ENCODE peak calls at places on chromosomes 2 and 18, in four cellular contexts. N is WTC11, Y is GM12878, R is HepG2. Q is an unnamed sample.

GRCh38 chr18:9792565-9793226 is 84.6 kb downstream of the RAB31 start:
- DNase-seq in N (peak; percentile 83), Y (no peak), R (peak; percentile 38), Q (peak; percentile 60)

GRCh38 chr18:50619833-50620232 is 59.9 kb downstream of the MAPK4 start:
- DNase-seq in N (no peak), Y (no peak), R (no peak), Q (no peak)

GRCh38 chr18:32771169-32771751 is 1.6 kb downstream of the KLHL14 start:
- DNase-seq in N (peak; percentile 52), Y (no peak), R (peak; percentile 25), Q (no peak)

GRCh38 chr2:120209427-120210233 is 13.6 kb downstream of the TMEM185B start:
- DNase-seq in N (no peak), Y (no peak), R (no peak), Q (no peak)

GRCh38 chr18:6960124-6960523 is 157.5 kb downstream of the LAMA1 start:
- DNase-seq in N (no peak), Y (no peak), R (no peak), Q (no peak)

GRCh38 chr2:40516604-40517003 is 64.7 kb upstream of the SLC8A1 start:
- DNase-seq in N (no peak), Y (no peak), R (no peak), Q (no peak)

GRCh38 chr2:160372585-160372984 is 121.0 kb downstream of the RBMS1 start:
- DNase-seq in N (no peak), Y (no peak), R (no peak), Q (no peak)

GRCh38 chr2:235506291-235506996 is 12.6 kb downstream of the AGAP1 start:
- DNase-seq in N (no peak), Y (no peak), R (no peak), Q (no peak)

GRCh38 chr2:24477229-24477628 is 13.8 kb upstream of the NCOA1 start:
- DNase-seq in N (no peak), Y (no peak), R (no peak), Q (peak; percentile 49)

GRCh38 chr2:168469281-168469988 is 13.4 kb downstream of the CERS6 start:
- DNase-seq in N (no peak), Y (peak; percentile 75), R (no peak), Q (no peak)

GRCh38 chr18:9870431-9871023 is 15.2 kb upstream of the TXNDC2 start:
- DNase-seq in N (no peak), Y (no peak), R (no peak), Q (no peak)

GRCh38 chr2:112582314-112582746 is 2.1 kb upstream of the CHCHD5 start:
- DNase-seq in N (no peak), Y (no peak), R (peak; percentile 60), Q (peak; percentile 72)

GRCh38 chr18:75211721-75212625 is 1.4 kb downstream of the TSHZ1 start:
- DNase-seq in N (peak; percentile 63), Y (no peak), R (peak; percentile 9), Q (peak; percentile 45)

GRCh38 chr18:71028285-71028762 is 739.5 kb downstream of the SOCS6 start:
- DNase-seq in N (no peak), Y (no peak), R (no peak), Q (no peak)

GRCh38 chr18:47983946-47984345 is 53.5 kb upstream of the SMAD2 start:
- DNase-seq in N (no peak), Y (no peak), R (no peak), Q (no peak)

GRCh38 chr2:76599732-76600368 is 889.1 kb upstream of the GCFC2 start:
- DNase-seq in N (peak; percentile 68), Y (peak; percentile 43), R (peak; percentile 93), Q (peak; percentile 74)

GRCh38 chr2:234793211-234793610 is 158.6 kb upstream of the SH3BP4 start:
- DNase-seq in N (no peak), Y (no peak), R (no peak), Q (no peak)

GRCh38 chr2:84424152-84424551 is 34.9 kb downstream of the SUCLG1 start:
- DNase-seq in N (no peak), Y (no peak), R (no peak), Q (peak; percentile 4)

GRCh38 chr18:70490008-70490933 is 201.4 kb downstream of the SOCS6 start:
- DNase-seq in N (peak; percentile 18), Y (no peak), R (peak; percentile 32), Q (peak; percentile 35)

GRCh38 chr2:148552675-148553331 is 91.7 kb upstream of the EPC2 start:
- DNase-seq in N (no peak), Y (no peak), R (no peak), Q (no peak)

GRCh38 chr2:33380001-33380609 is 96.3 kb upstream of the RASGRP3 start:
- DNase-seq in N (no peak), Y (no peak), R (no peak), Q (peak; percentile 41)

GRCh38 chr2:28360742-28361293 is 31.8 kb upstream of the FOSL2 start:
- DNase-seq in N (no peak), Y (no peak), R (no peak), Q (peak; percentile 70)

GRCh38 chr2:237640493-237640998 is 13.2 kb downstream of the LRRFIP1 start:
- DNase-seq in N (no peak), Y (no peak), R (no peak), Q (no peak)

DNA sequence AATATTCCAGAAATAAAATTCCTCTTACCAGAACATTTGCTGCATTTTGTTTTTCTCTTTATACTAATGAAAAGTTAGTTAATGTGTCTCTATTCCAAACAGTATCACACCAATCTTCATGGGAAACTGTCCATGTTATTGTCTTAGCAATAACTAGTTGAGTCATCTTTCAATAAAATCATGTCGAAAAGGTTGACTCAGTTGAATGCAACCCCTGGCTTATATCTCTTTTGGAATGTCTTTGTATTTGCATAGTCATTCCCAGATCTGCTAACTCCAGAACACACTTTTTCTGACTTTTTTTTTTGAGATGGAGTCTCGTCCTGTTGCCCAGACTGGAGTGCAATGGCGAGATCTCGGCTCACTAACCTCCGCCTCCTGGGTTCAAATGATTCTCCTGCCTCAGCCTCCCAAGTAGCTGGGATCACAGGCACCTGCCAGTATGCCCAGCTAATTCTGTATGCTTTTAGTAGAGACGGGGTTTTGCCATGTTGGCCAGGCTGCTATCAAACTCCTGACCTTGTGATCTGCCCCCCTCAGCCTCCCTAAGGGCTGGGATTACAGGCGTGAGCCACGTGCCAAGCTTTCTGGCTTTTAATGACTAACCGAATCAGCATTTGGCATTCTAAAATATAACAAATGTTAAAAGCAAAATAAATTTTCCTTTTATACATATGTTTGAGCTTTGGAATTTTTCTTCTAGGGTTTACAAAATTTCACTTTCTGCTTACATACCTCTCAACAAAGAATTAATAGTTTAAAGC is 133.2 kb upstream of the GULP1 start:
- DNase-seq in N (no peak), Y (no peak), R (no peak), Q (no peak)
- TF ChIP-seq TCF7 in N (no peak), Y (no peak), R (no peak), Q (no peak)

DNA sequence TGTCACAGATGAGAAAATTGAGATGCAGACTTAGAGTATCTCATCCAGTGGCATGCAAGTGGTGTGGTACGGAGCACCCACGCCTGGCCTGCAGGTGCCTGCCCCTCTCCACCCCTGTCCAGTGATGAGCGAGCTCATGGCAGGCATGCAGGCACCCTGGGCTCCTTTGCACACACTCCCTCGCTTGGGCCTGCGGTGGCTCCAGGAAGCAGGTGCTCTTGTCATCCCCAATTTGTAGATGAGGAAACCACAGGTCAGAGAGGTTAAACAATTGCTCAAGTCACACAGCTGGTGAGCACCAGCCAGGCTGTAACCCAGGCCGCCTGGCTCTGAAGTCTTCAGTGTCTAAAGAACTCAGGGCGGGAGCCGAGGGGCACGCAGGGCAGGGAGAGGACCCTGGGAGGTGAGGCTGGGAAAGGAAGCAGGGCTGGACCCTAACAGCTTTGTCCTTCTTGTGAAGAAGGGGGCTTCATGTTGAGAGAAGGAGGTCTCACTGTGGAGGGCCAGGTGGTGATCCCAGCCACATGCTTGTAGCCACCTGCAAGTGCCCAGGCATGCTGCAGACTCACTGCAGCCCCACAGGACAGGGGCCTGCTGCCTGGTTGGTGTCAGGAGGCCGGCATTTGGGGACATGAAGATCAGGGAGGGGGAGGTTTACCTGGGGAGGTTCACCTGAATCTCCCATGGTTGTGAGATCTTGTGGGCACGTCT is 166.2 kb downstream of the SH3RF3 start:
- DNase-seq in N (no peak), Y (no peak), R (no peak), Q (no peak)
- TF ChIP-seq TCF7 in N (no peak), Y (no peak), R (no peak), Q (no peak)

GRCh38 chr2:121527009-121527682 is 3.5 kb upstream of the RNU4ATAC start:
- DNase-seq in N (no peak), Y (no peak), R (no peak), Q (no peak)
- TF ChIP-seq TCF7 in N (no peak), Y (no peak), R (no peak), Q (no peak)

DNA sequence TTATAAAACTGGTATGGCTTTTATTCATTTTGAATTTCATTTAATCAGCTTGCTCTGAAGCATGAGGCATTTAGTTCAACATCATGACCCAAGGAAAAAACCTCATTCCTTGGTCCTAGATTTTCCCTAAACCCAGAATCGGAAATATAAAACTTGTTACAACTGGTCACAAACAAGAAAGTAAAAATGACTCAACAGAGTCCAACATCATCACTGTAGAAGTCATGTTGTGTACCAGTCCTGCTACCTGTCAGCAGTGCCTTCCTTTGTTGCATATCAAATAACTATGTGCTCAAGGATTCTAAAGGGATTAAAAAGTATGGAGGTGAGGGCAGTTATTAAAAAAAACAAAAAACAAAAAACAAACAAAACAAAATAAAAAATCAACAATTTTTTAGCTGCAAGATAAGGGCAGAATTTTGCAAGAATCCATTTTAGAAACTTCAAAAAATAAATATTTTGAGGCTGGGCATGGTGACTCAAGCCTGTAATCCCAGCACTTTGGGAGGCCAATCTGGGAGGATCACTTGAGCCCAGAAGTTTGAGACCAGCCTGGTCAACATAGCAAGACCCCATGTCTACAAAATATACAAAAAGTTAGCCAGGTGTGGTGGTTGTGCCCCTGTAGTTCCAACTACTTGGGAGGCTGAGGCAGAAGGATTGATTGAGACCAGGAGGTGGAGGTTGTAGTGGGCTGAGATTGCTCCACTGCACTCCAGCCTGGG is 18.4 kb downstream of the NCKAP1 start:
- DNase-seq in N (no peak), Y (no peak), R (no peak), Q (no peak)
- TF ChIP-seq TCF7 in N (no peak), Y (no peak), R (no peak), Q (no peak)

Q was measured in K562.